ENCODE peak calls at places on chromosomes 4 and X, in six cellular contexts. One of them, this sample, is unnamed.

GRCh38 chr4:169268951-169269781 is 1.6 kb downstream of the SH3RF1 start:
- DNase-seq in upper lobe of left lung: no peak
- DNase-seq in BJ: peak
- DNase-seq in heart left ventricle: peak
- DNase-seq in tibial nerve: no peak
- DNase-seq in AG10803: peak
- DNase-seq in this sample: peak

GRCh38 chr4:183438458-183439113 is 5.8 kb upstream of the CDKN2AIP start:
- DNase-seq in tibial nerve: no peak
- DNase-seq in BJ: peak
- DNase-seq in AG10803: peak
- DNase-seq in upper lobe of left lung: no peak
- DNase-seq in heart left ventricle: no peak
- DNase-seq in this sample: no peak

GRCh38 chr4:132818091-132818490 is 331.0 kb upstream of the PCDH10 start:
- DNase-seq in heart left ventricle: no peak
- DNase-seq in BJ: no peak
- DNase-seq in tibial nerve: no peak
- DNase-seq in upper lobe of left lung: peak
- DNase-seq in AG10803: no peak
- DNase-seq in this sample: no peak

GRCh38 chrX:140495739-140496138 is 9.1 kb downstream of the SOX3 start:
- DNase-seq in AG10803: no peak
- DNase-seq in BJ: no peak
- DNase-seq in tibial nerve: no peak
- DNase-seq in upper lobe of left lung: no peak
- DNase-seq in heart left ventricle: no peak
- DNase-seq in this sample: no peak

GRCh38 chr4:1502501-1502886 is 96.3 kb upstream of the NKX1-1 start:
- DNase-seq in BJ: no peak
- DNase-seq in tibial nerve: no peak
- DNase-seq in upper lobe of left lung: no peak
- DNase-seq in AG10803: no peak
- DNase-seq in heart left ventricle: peak
- DNase-seq in this sample: no peak

GRCh38 chrX:19121898-19122640 is at the start of gene ADGRG2:
- DNase-seq in upper lobe of left lung: peak
- DNase-seq in AG10803: peak
- DNase-seq in heart left ventricle: peak
- DNase-seq in tibial nerve: no peak
- DNase-seq in BJ: no peak
- DNase-seq in this sample: no peak

GRCh38 chr4:74449571-74450297 is 4.8 kb downstream of the AREG start:
- DNase-seq in tibial nerve: no peak
- DNase-seq in AG10803: no peak
- DNase-seq in heart left ventricle: no peak
- DNase-seq in BJ: no peak
- DNase-seq in upper lobe of left lung: no peak
- DNase-seq in this sample: no peak

GRCh38 chr4:131344761-131345160 is 1804.3 kb upstream of the PCDH10 start:
- DNase-seq in heart left ventricle: no peak
- DNase-seq in tibial nerve: no peak
- DNase-seq in AG10803: no peak
- DNase-seq in BJ: no peak
- DNase-seq in upper lobe of left lung: no peak
- DNase-seq in this sample: no peak

GRCh38 chr4:37317104-37317643 is 72.6 kb downstream of the NWD2 start:
- DNase-seq in heart left ventricle: no peak
- DNase-seq in upper lobe of left lung: no peak
- DNase-seq in tibial nerve: no peak
- DNase-seq in AG10803: no peak
- DNase-seq in BJ: no peak
- DNase-seq in this sample: no peak

GRCh38 chrX:42398967-42399631 is 378.9 kb downstream of the PPP1R2C start:
- DNase-seq in heart left ventricle: no peak
- DNase-seq in AG10803: no peak
- DNase-seq in upper lobe of left lung: no peak
- DNase-seq in BJ: no peak
- DNase-seq in tibial nerve: no peak
- DNase-seq in this sample: no peak

GRCh38 chr4:183011213-183011907 is 87.7 kb upstream of the WWC2 start:
- DNase-seq in heart left ventricle: no peak
- DNase-seq in tibial nerve: no peak
- DNase-seq in AG10803: no peak
- DNase-seq in upper lobe of left lung: no peak
- DNase-seq in BJ: no peak
- DNase-seq in this sample: no peak

GRCh38 chrX:69088171-69088938 is 76.9 kb downstream of the PJA1 start:
- DNase-seq in upper lobe of left lung: no peak
- DNase-seq in BJ: no peak
- DNase-seq in heart left ventricle: no peak
- DNase-seq in AG10803: peak
- DNase-seq in tibial nerve: no peak
- DNase-seq in this sample: no peak

GRCh38 chrX:155997436-155997835 is at the start of gene IL9R:
- DNase-seq in BJ: no peak
- DNase-seq in tibial nerve: no peak
- DNase-seq in heart left ventricle: no peak
- DNase-seq in upper lobe of left lung: no peak
- DNase-seq in AG10803: no peak
- DNase-seq in this sample: no peak

GRCh38 chr4:59126159-59126558 is 2016.0 kb upstream of the IGFBP7 start:
- DNase-seq in heart left ventricle: no peak
- DNase-seq in AG10803: no peak
- DNase-seq in upper lobe of left lung: no peak
- DNase-seq in BJ: no peak
- DNase-seq in tibial nerve: no peak
- DNase-seq in this sample: no peak

GRCh38 chr4:146245246-146245645 is 30.9 kb downstream of the REELD1 start:
- DNase-seq in upper lobe of left lung: no peak
- DNase-seq in AG10803: no peak
- DNase-seq in BJ: no peak
- DNase-seq in tibial nerve: no peak
- DNase-seq in heart left ventricle: no peak
- DNase-seq in this sample: no peak

GRCh38 chr4:149781150-149781549 is 34.5 kb downstream of the IQCM start:
- DNase-seq in heart left ventricle: no peak
- DNase-seq in tibial nerve: no peak
- DNase-seq in AG10803: peak
- DNase-seq in upper lobe of left lung: no peak
- DNase-seq in BJ: no peak
- DNase-seq in this sample: no peak

GRCh38 chrX:102835504-102836146 is 101.4 kb upstream of the RAB40AL start:
- DNase-seq in AG10803: peak
- DNase-seq in upper lobe of left lung: no peak
- DNase-seq in heart left ventricle: no peak
- DNase-seq in tibial nerve: no peak
- DNase-seq in BJ: no peak
- DNase-seq in this sample: no peak

GRCh38 chr4:89836031-89836777 is 757 bp downstream of the SNCA start:
- DNase-seq in upper lobe of left lung: peak
- DNase-seq in tibial nerve: no peak
- DNase-seq in heart left ventricle: no peak
- DNase-seq in BJ: no peak
- DNase-seq in AG10803: no peak
- DNase-seq in this sample: no peak

GRCh38 chr4:81470456-81471327 is 1.0 kb downstream of the RASGEF1B start:
- DNase-seq in AG10803: no peak
- DNase-seq in tibial nerve: peak
- DNase-seq in BJ: no peak
- DNase-seq in heart left ventricle: peak
- DNase-seq in upper lobe of left lung: peak
- DNase-seq in this sample: no peak

GRCh38 chr4:77100234-77100633 is 24.4 kb upstream of the CCNI start:
- DNase-seq in BJ: no peak
- DNase-seq in upper lobe of left lung: no peak
- DNase-seq in tibial nerve: no peak
- DNase-seq in heart left ventricle: no peak
- DNase-seq in AG10803: no peak
- DNase-seq in this sample: no peak

GRCh38 chr4:110073045-110073845 is 125.2 kb downstream of the ELOVL6 start:
- DNase-seq in AG10803: no peak
- DNase-seq in upper lobe of left lung: no peak
- DNase-seq in BJ: no peak
- DNase-seq in tibial nerve: no peak
- DNase-seq in heart left ventricle: peak
- DNase-seq in this sample: no peak

GRCh38 chr4:47646372-47646771 is 161.3 kb downstream of the ATP10D start:
- DNase-seq in upper lobe of left lung: no peak
- DNase-seq in tibial nerve: no peak
- DNase-seq in BJ: no peak
- DNase-seq in AG10803: no peak
- DNase-seq in heart left ventricle: no peak
- DNase-seq in this sample: no peak

GRCh38 chrX:65587616-65588526 is 53.3 kb upstream of the LAS1L start:
- DNase-seq in tibial nerve: peak
- DNase-seq in heart left ventricle: peak
- DNase-seq in AG10803: peak
- DNase-seq in upper lobe of left lung: peak
- DNase-seq in BJ: no peak
- DNase-seq in this sample: no peak

DNA sequence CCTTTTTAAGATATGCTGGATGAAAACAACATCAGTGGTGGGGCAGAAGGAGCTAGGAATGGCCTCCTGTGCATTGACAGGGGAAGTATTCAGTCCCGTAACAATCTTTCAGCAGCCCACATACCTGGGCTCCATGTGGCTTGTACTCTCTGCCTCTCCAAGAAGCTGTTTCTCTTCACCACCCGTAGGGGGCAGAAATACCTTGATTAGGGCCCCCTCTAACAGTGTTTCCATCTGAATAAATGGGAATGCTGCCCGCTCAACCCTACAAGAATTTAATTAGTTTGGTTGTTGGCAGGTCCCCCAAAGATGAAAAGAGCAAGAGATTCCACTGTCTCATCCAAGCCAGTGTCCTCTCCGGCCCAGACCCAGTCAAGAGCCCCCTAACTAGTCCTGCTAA is 155.2 kb downstream of the SMIM20 start:
- DNase-seq in BJ: no peak
- DNase-seq in AG10803: no peak
- DNase-seq in upper lobe of left lung: no peak
- DNase-seq in tibial nerve: no peak
- DNase-seq in heart left ventricle: no peak
- DNase-seq in this sample: no peak
- TF ChIP-seq CTCF in BJ: peak
- TF ChIP-seq CTCF in AG10803: peak
- TF ChIP-seq CTCF in upper lobe of left lung: no peak
- TF ChIP-seq CTCF in tibial nerve: no peak
- TF ChIP-seq CTCF in heart left ventricle: peak
- TF ChIP-seq CTCF in this sample: peak

GRCh38 chrX:71540801-71541545 is 8.1 kb downstream of the OGT start:
- DNase-seq in heart left ventricle: no peak
- DNase-seq in tibial nerve: no peak
- DNase-seq in upper lobe of left lung: no peak
- DNase-seq in AG10803: no peak
- DNase-seq in BJ: no peak
- DNase-seq in this sample: no peak
- H3K4me3 ChIP-seq in heart left ventricle: no peak
- H3K4me3 ChIP-seq in tibial nerve: no peak
- H3K4me3 ChIP-seq in upper lobe of left lung: no peak
- H3K4me3 ChIP-seq in AG10803: no peak
- H3K4me3 ChIP-seq in BJ: no peak
- H3K4me3 ChIP-seq in this sample: no peak

GRCh38 chr4:53705972-53706371 is 114.7 kb upstream of the LNX1 start:
- DNase-seq in tibial nerve: no peak
- DNase-seq in BJ: no peak
- DNase-seq in AG10803: no peak
- DNase-seq in upper lobe of left lung: no peak
- DNase-seq in heart left ventricle: no peak
- DNase-seq in this sample: no peak

GRCh38 chr4:53704329-53704728 is 113.0 kb upstream of the LNX1 start:
- DNase-seq in heart left ventricle: no peak
- DNase-seq in upper lobe of left lung: no peak
- DNase-seq in AG10803: no peak
- DNase-seq in tibial nerve: no peak
- DNase-seq in BJ: no peak
- DNase-seq in this sample: no peak

GRCh38 chr4:53709693-53710092 is 118.4 kb upstream of the LNX1 start:
- DNase-seq in BJ: no peak
- DNase-seq in tibial nerve: no peak
- DNase-seq in AG10803: no peak
- DNase-seq in upper lobe of left lung: no peak
- DNase-seq in heart left ventricle: no peak
- DNase-seq in this sample: no peak

GRCh38 chr4:53705151-53705764 is 114.0 kb upstream of the LNX1 start:
- DNase-seq in heart left ventricle: no peak
- DNase-seq in AG10803: no peak
- DNase-seq in upper lobe of left lung: no peak
- DNase-seq in tibial nerve: no peak
- DNase-seq in BJ: no peak
- DNase-seq in this sample: no peak

DNA sequence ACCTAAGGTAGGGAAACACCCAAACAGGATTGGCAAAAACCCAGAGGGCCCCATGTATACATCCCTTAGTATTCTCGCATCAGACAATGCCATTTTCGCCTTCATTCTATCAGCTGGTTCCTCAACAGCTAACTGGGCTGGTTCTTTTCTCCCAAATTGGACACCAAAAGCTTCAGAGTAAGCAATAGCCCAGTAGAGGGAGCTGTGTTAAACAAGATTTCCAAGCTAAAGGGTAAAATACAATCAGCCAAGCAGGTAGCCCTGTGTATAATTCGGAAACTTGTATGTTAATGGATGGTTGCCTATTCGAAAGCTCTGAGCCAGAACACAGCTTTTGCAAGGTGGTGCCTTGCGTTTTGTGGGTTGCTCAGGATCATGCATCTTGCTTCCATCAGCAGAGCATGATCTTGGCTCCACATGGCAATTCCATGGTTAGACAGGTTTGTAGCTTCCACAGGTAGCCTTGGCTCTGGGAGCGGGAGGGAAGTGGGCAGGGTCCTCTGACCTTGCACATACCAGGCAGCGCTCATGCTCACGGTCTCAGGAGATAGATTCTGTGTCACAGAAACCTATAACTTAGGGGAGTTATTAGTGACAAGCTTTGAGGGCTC is 115.2 kb upstream of the LNX1 start:
- DNase-seq in AG10803: peak
- DNase-seq in upper lobe of left lung: no peak
- DNase-seq in BJ: no peak
- DNase-seq in heart left ventricle: no peak
- DNase-seq in tibial nerve: no peak
- DNase-seq in this sample: no peak
- TF ChIP-seq CTCF in AG10803: peak
- TF ChIP-seq CTCF in upper lobe of left lung: peak
- TF ChIP-seq CTCF in BJ: peak
- TF ChIP-seq CTCF in heart left ventricle: peak
- TF ChIP-seq CTCF in tibial nerve: peak
- TF ChIP-seq CTCF in this sample: peak

GRCh38 chr4:163967710-163968109 is 473.2 kb downstream of the TMA16 start:
- DNase-seq in BJ: no peak
- DNase-seq in heart left ventricle: no peak
- DNase-seq in upper lobe of left lung: no peak
- DNase-seq in AG10803: no peak
- DNase-seq in tibial nerve: no peak
- DNase-seq in this sample: no peak
- H3K4me3 ChIP-seq in BJ: no peak
- H3K4me3 ChIP-seq in heart left ventricle: no peak
- H3K4me3 ChIP-seq in upper lobe of left lung: no peak
- H3K4me3 ChIP-seq in AG10803: no peak
- H3K4me3 ChIP-seq in tibial nerve: no peak
- H3K4me3 ChIP-seq in this sample: no peak

This sample was measured in AG04449.